ENCODE peak calls at places on chromosomes 5 and 9, in six cellular contexts. One of them, this sample, is unnamed.

GRCh38 chr5:56908942-56909293 is 478 bp upstream of the SETD9 start:
- DNase-seq in Right ventricle myocardium superior: peak
- DNase-seq in neural crest cell: no peak
- DNase-seq in SJSA1: no peak
- DNase-seq in mammary epithelial cell: peak
- DNase-seq in activated naive CD4-positive, alpha-beta T cell treated with anti-CD3 and anti-CD28 coated beads, Interleukin-2, amount 50 U/mL, for 16 hours: no peak
- DNase-seq in this sample: no peak

GRCh38 chr9:84917366-84918063 is 248.0 kb downstream of the NTRK2 start:
- DNase-seq in Right ventricle myocardium superior: no peak
- DNase-seq in neural crest cell: no peak
- DNase-seq in SJSA1: no peak
- DNase-seq in mammary epithelial cell: peak
- DNase-seq in activated naive CD4-positive, alpha-beta T cell treated with anti-CD3 and anti-CD28 coated beads, Interleukin-2, amount 50 U/mL, for 16 hours: no peak
- DNase-seq in this sample: no peak

GRCh38 chr5:95838001-95838520 is 15.5 kb upstream of the GLRX start:
- DNase-seq in Right ventricle myocardium superior: no peak
- DNase-seq in neural crest cell: no peak
- DNase-seq in SJSA1: no peak
- DNase-seq in mammary epithelial cell: no peak
- DNase-seq in activated naive CD4-positive, alpha-beta T cell treated with anti-CD3 and anti-CD28 coated beads, Interleukin-2, amount 50 U/mL, for 16 hours: no peak
- DNase-seq in this sample: no peak

GRCh38 chr5:131368866-131369265 is 105.0 kb downstream of the CDC42SE2 start:
- DNase-seq in Right ventricle myocardium superior: no peak
- DNase-seq in neural crest cell: no peak
- DNase-seq in SJSA1: no peak
- DNase-seq in mammary epithelial cell: no peak
- DNase-seq in activated naive CD4-positive, alpha-beta T cell treated with anti-CD3 and anti-CD28 coated beads, Interleukin-2, amount 50 U/mL, for 16 hours: no peak
- DNase-seq in this sample: no peak

GRCh38 chr5:83789376-83789775 is 68.7 kb upstream of the HAPLN1 start:
- DNase-seq in Right ventricle myocardium superior: no peak
- DNase-seq in neural crest cell: no peak
- DNase-seq in SJSA1: no peak
- DNase-seq in mammary epithelial cell: no peak
- DNase-seq in activated naive CD4-positive, alpha-beta T cell treated with anti-CD3 and anti-CD28 coated beads, Interleukin-2, amount 50 U/mL, for 16 hours: no peak
- DNase-seq in this sample: no peak

GRCh38 chr9:6449086-6449485 is 36.1 kb downstream of the UHRF2 start:
- DNase-seq in Right ventricle myocardium superior: no peak
- DNase-seq in neural crest cell: no peak
- DNase-seq in SJSA1: no peak
- DNase-seq in mammary epithelial cell: no peak
- DNase-seq in activated naive CD4-positive, alpha-beta T cell treated with anti-CD3 and anti-CD28 coated beads, Interleukin-2, amount 50 U/mL, for 16 hours: no peak
- DNase-seq in this sample: no peak

GRCh38 chr5:133246376-133247144 is 194.7 kb downstream of the HSPA4 start:
- DNase-seq in Right ventricle myocardium superior: no peak
- DNase-seq in neural crest cell: no peak
- DNase-seq in SJSA1: peak
- DNase-seq in mammary epithelial cell: no peak
- DNase-seq in activated naive CD4-positive, alpha-beta T cell treated with anti-CD3 and anti-CD28 coated beads, Interleukin-2, amount 50 U/mL, for 16 hours: no peak
- DNase-seq in this sample: no peak

GRCh38 chr9:92764381-92764987 is at the start of gene BICD2:
- DNase-seq in Right ventricle myocardium superior: no peak
- DNase-seq in neural crest cell: peak
- DNase-seq in SJSA1: no peak
- DNase-seq in mammary epithelial cell: no peak
- DNase-seq in activated naive CD4-positive, alpha-beta T cell treated with anti-CD3 and anti-CD28 coated beads, Interleukin-2, amount 50 U/mL, for 16 hours: no peak
- DNase-seq in this sample: no peak

GRCh38 chr9:87685431-87685830 is 40.5 kb upstream of the CTSL start:
- DNase-seq in Right ventricle myocardium superior: no peak
- DNase-seq in neural crest cell: no peak
- DNase-seq in SJSA1: no peak
- DNase-seq in mammary epithelial cell: no peak
- DNase-seq in activated naive CD4-positive, alpha-beta T cell treated with anti-CD3 and anti-CD28 coated beads, Interleukin-2, amount 50 U/mL, for 16 hours: no peak
- DNase-seq in this sample: peak

GRCh38 chr5:139767960-139768359 is 27.6 kb upstream of the PSD2 start:
- DNase-seq in Right ventricle myocardium superior: peak
- DNase-seq in neural crest cell: no peak
- DNase-seq in SJSA1: no peak
- DNase-seq in mammary epithelial cell: no peak
- DNase-seq in activated naive CD4-positive, alpha-beta T cell treated with anti-CD3 and anti-CD28 coated beads, Interleukin-2, amount 50 U/mL, for 16 hours: no peak
- DNase-seq in this sample: no peak

GRCh38 chr9:119368681-119369581 is at the start of gene BRINP1:
- DNase-seq in Right ventricle myocardium superior: peak
- DNase-seq in neural crest cell: peak
- DNase-seq in SJSA1: no peak
- DNase-seq in mammary epithelial cell: peak
- DNase-seq in activated naive CD4-positive, alpha-beta T cell treated with anti-CD3 and anti-CD28 coated beads, Interleukin-2, amount 50 U/mL, for 16 hours: no peak
- DNase-seq in this sample: peak

GRCh38 chr5:65103674-65104035 is 334.9 kb downstream of the CWC27 start:
- DNase-seq in Right ventricle myocardium superior: no peak
- DNase-seq in neural crest cell: no peak
- DNase-seq in SJSA1: no peak
- DNase-seq in mammary epithelial cell: no peak
- DNase-seq in activated naive CD4-positive, alpha-beta T cell treated with anti-CD3 and anti-CD28 coated beads, Interleukin-2, amount 50 U/mL, for 16 hours: no peak
- DNase-seq in this sample: peak

GRCh38 chr9:70111042-70111602 is 67.5 kb downstream of the MAMDC2 start:
- DNase-seq in Right ventricle myocardium superior: peak
- DNase-seq in neural crest cell: peak
- DNase-seq in SJSA1: peak
- DNase-seq in mammary epithelial cell: peak
- DNase-seq in activated naive CD4-positive, alpha-beta T cell treated with anti-CD3 and anti-CD28 coated beads, Interleukin-2, amount 50 U/mL, for 16 hours: peak
- DNase-seq in this sample: peak

GRCh38 chr5:13316191-13316590 is 628.3 kb downstream of the DNAH5 start:
- DNase-seq in Right ventricle myocardium superior: no peak
- DNase-seq in neural crest cell: no peak
- DNase-seq in SJSA1: no peak
- DNase-seq in mammary epithelial cell: no peak
- DNase-seq in activated naive CD4-positive, alpha-beta T cell treated with anti-CD3 and anti-CD28 coated beads, Interleukin-2, amount 50 U/mL, for 16 hours: no peak
- DNase-seq in this sample: no peak

GRCh38 chr5:35987776-35988175 is 3.4 kb downstream of the UGT3A1 start:
- DNase-seq in Right ventricle myocardium superior: no peak
- DNase-seq in neural crest cell: no peak
- DNase-seq in SJSA1: no peak
- DNase-seq in mammary epithelial cell: no peak
- DNase-seq in activated naive CD4-positive, alpha-beta T cell treated with anti-CD3 and anti-CD28 coated beads, Interleukin-2, amount 50 U/mL, for 16 hours: no peak
- DNase-seq in this sample: no peak

GRCh38 chr5:35545190-35545589 is 72.5 kb upstream of the SPEF2 start:
- DNase-seq in Right ventricle myocardium superior: no peak
- DNase-seq in neural crest cell: no peak
- DNase-seq in SJSA1: no peak
- DNase-seq in mammary epithelial cell: no peak
- DNase-seq in activated naive CD4-positive, alpha-beta T cell treated with anti-CD3 and anti-CD28 coated beads, Interleukin-2, amount 50 U/mL, for 16 hours: no peak
- DNase-seq in this sample: no peak

GRCh38 chr9:33620738-33621439 is 96.8 kb downstream of the ANKRD18B start:
- DNase-seq in Right ventricle myocardium superior: no peak
- DNase-seq in neural crest cell: no peak
- DNase-seq in SJSA1: no peak
- DNase-seq in mammary epithelial cell: peak
- DNase-seq in activated naive CD4-positive, alpha-beta T cell treated with anti-CD3 and anti-CD28 coated beads, Interleukin-2, amount 50 U/mL, for 16 hours: no peak
- DNase-seq in this sample: peak

GRCh38 chr5:1141827-1142226 is 30.0 kb upstream of the SLC12A7 start:
- DNase-seq in Right ventricle myocardium superior: no peak
- DNase-seq in neural crest cell: no peak
- DNase-seq in SJSA1: no peak
- DNase-seq in mammary epithelial cell: no peak
- DNase-seq in activated naive CD4-positive, alpha-beta T cell treated with anti-CD3 and anti-CD28 coated beads, Interleukin-2, amount 50 U/mL, for 16 hours: no peak
- DNase-seq in this sample: no peak

GRCh38 chr5:74240783-74241750 is 399.5 kb downstream of the ENC1 start:
- DNase-seq in Right ventricle myocardium superior: no peak
- DNase-seq in neural crest cell: no peak
- DNase-seq in SJSA1: peak
- DNase-seq in mammary epithelial cell: peak
- DNase-seq in activated naive CD4-positive, alpha-beta T cell treated with anti-CD3 and anti-CD28 coated beads, Interleukin-2, amount 50 U/mL, for 16 hours: no peak
- DNase-seq in this sample: no peak

GRCh38 chr9:69476797-69477196 is 151.8 kb downstream of the ENTREP1 start:
- DNase-seq in Right ventricle myocardium superior: no peak
- DNase-seq in neural crest cell: no peak
- DNase-seq in SJSA1: no peak
- DNase-seq in mammary epithelial cell: no peak
- DNase-seq in activated naive CD4-positive, alpha-beta T cell treated with anti-CD3 and anti-CD28 coated beads, Interleukin-2, amount 50 U/mL, for 16 hours: no peak
- DNase-seq in this sample: no peak

GRCh38 chr5:174185506-174185905 is 140.0 kb downstream of the NSG2 start:
- DNase-seq in Right ventricle myocardium superior: no peak
- DNase-seq in neural crest cell: no peak
- DNase-seq in SJSA1: no peak
- DNase-seq in mammary epithelial cell: no peak
- DNase-seq in activated naive CD4-positive, alpha-beta T cell treated with anti-CD3 and anti-CD28 coated beads, Interleukin-2, amount 50 U/mL, for 16 hours: no peak
- DNase-seq in this sample: no peak

GRCh38 chr5:149544199-149544472 is 7.1 kb downstream of the CSNK1A1 start:
- DNase-seq in Right ventricle myocardium superior: no peak
- DNase-seq in neural crest cell: no peak
- DNase-seq in SJSA1: no peak
- DNase-seq in mammary epithelial cell: no peak
- DNase-seq in activated naive CD4-positive, alpha-beta T cell treated with anti-CD3 and anti-CD28 coated beads, Interleukin-2, amount 50 U/mL, for 16 hours: no peak
- DNase-seq in this sample: no peak

GRCh38 chr5:76403713-76403962 is 553 bp downstream of the IQGAP2 start:
- DNase-seq in Right ventricle myocardium superior: no peak
- DNase-seq in neural crest cell: peak
- DNase-seq in SJSA1: no peak
- DNase-seq in mammary epithelial cell: no peak
- DNase-seq in activated naive CD4-positive, alpha-beta T cell treated with anti-CD3 and anti-CD28 coated beads, Interleukin-2, amount 50 U/mL, for 16 hours: no peak
- DNase-seq in this sample: no peak

GRCh38 chr5:141330299-141331080 is at the start of gene PCDHGA1:
- DNase-seq in Right ventricle myocardium superior: no peak
- DNase-seq in neural crest cell: no peak
- DNase-seq in SJSA1: no peak
- DNase-seq in mammary epithelial cell: peak
- DNase-seq in activated naive CD4-positive, alpha-beta T cell treated with anti-CD3 and anti-CD28 coated beads, Interleukin-2, amount 50 U/mL, for 16 hours: no peak
- DNase-seq in this sample: peak

GRCh38 chr9:108439967-108440366 is 415.8 kb downstream of the ACTL7B start:
- DNase-seq in Right ventricle myocardium superior: no peak
- DNase-seq in neural crest cell: no peak
- DNase-seq in SJSA1: peak
- DNase-seq in mammary epithelial cell: peak
- DNase-seq in activated naive CD4-positive, alpha-beta T cell treated with anti-CD3 and anti-CD28 coated beads, Interleukin-2, amount 50 U/mL, for 16 hours: no peak
- DNase-seq in this sample: peak

GRCh38 chr9:123395276-123396006 is 39.4 kb downstream of the CRB2 start:
- DNase-seq in Right ventricle myocardium superior: no peak
- DNase-seq in neural crest cell: no peak
- DNase-seq in SJSA1: no peak
- DNase-seq in mammary epithelial cell: no peak
- DNase-seq in activated naive CD4-positive, alpha-beta T cell treated with anti-CD3 and anti-CD28 coated beads, Interleukin-2, amount 50 U/mL, for 16 hours: no peak
- DNase-seq in this sample: no peak

GRCh38 chr5:55969956-55970355 is 24.8 kb downstream of the IL6ST start:
- DNase-seq in Right ventricle myocardium superior: no peak
- DNase-seq in neural crest cell: no peak
- DNase-seq in SJSA1: peak
- DNase-seq in mammary epithelial cell: no peak
- DNase-seq in activated naive CD4-positive, alpha-beta T cell treated with anti-CD3 and anti-CD28 coated beads, Interleukin-2, amount 50 U/mL, for 16 hours: no peak
- DNase-seq in this sample: peak

GRCh38 chr9:22463205-22463604 is 16.6 kb downstream of the DMRTA1 start:
- DNase-seq in Right ventricle myocardium superior: no peak
- DNase-seq in neural crest cell: no peak
- DNase-seq in SJSA1: no peak
- DNase-seq in mammary epithelial cell: peak
- DNase-seq in activated naive CD4-positive, alpha-beta T cell treated with anti-CD3 and anti-CD28 coated beads, Interleukin-2, amount 50 U/mL, for 16 hours: no peak
- DNase-seq in this sample: no peak

GRCh38 chr5:111755942-111756353 is 1.0 kb downstream of the NREP start:
- DNase-seq in Right ventricle myocardium superior: no peak
- DNase-seq in neural crest cell: no peak
- DNase-seq in SJSA1: peak
- DNase-seq in mammary epithelial cell: no peak
- DNase-seq in activated naive CD4-positive, alpha-beta T cell treated with anti-CD3 and anti-CD28 coated beads, Interleukin-2, amount 50 U/mL, for 16 hours: no peak
- DNase-seq in this sample: peak

GRCh38 chr5:81302596-81302995 is 1.2 kb downstream of the ZCCHC9 start:
- DNase-seq in Right ventricle myocardium superior: no peak
- DNase-seq in neural crest cell: no peak
- DNase-seq in SJSA1: no peak
- DNase-seq in mammary epithelial cell: no peak
- DNase-seq in activated naive CD4-positive, alpha-beta T cell treated with anti-CD3 and anti-CD28 coated beads, Interleukin-2, amount 50 U/mL, for 16 hours: no peak
- DNase-seq in this sample: peak

GRCh38 chr5:32505718-32506117 is 61.2 kb upstream of the ZFR start:
- DNase-seq in Right ventricle myocardium superior: no peak
- DNase-seq in neural crest cell: no peak
- DNase-seq in SJSA1: no peak
- DNase-seq in mammary epithelial cell: peak
- DNase-seq in activated naive CD4-positive, alpha-beta T cell treated with anti-CD3 and anti-CD28 coated beads, Interleukin-2, amount 50 U/mL, for 16 hours: no peak
- DNase-seq in this sample: peak

GRCh38 chr5:174147551-174147950 is 102.0 kb downstream of the NSG2 start:
- DNase-seq in Right ventricle myocardium superior: no peak
- DNase-seq in neural crest cell: no peak
- DNase-seq in SJSA1: no peak
- DNase-seq in mammary epithelial cell: no peak
- DNase-seq in activated naive CD4-positive, alpha-beta T cell treated with anti-CD3 and anti-CD28 coated beads, Interleukin-2, amount 50 U/mL, for 16 hours: no peak
- DNase-seq in this sample: no peak

GRCh38 chr5:88688242-88688959 is 194.6 kb downstream of the MEF2C start:
- DNase-seq in Right ventricle myocardium superior: no peak
- DNase-seq in neural crest cell: no peak
- DNase-seq in SJSA1: no peak
- DNase-seq in mammary epithelial cell: no peak
- DNase-seq in activated naive CD4-positive, alpha-beta T cell treated with anti-CD3 and anti-CD28 coated beads, Interleukin-2, amount 50 U/mL, for 16 hours: no peak
- DNase-seq in this sample: no peak

GRCh38 chr9:114084282-114085073 is 6.4 kb upstream of the AMBP start:
- DNase-seq in Right ventricle myocardium superior: no peak
- DNase-seq in neural crest cell: no peak
- DNase-seq in SJSA1: no peak
- DNase-seq in mammary epithelial cell: no peak
- DNase-seq in activated naive CD4-positive, alpha-beta T cell treated with anti-CD3 and anti-CD28 coated beads, Interleukin-2, amount 50 U/mL, for 16 hours: no peak
- DNase-seq in this sample: peak

GRCh38 chr5:172143875-172144274 is 44.1 kb downstream of the STK10 start:
- DNase-seq in Right ventricle myocardium superior: no peak
- DNase-seq in neural crest cell: no peak
- DNase-seq in SJSA1: no peak
- DNase-seq in mammary epithelial cell: no peak
- DNase-seq in activated naive CD4-positive, alpha-beta T cell treated with anti-CD3 and anti-CD28 coated beads, Interleukin-2, amount 50 U/mL, for 16 hours: no peak
- DNase-seq in this sample: no peak

GRCh38 chr9:88748566-88749238 is 213.7 kb downstream of the NXNL2 start:
- DNase-seq in Right ventricle myocardium superior: peak
- DNase-seq in neural crest cell: no peak
- DNase-seq in SJSA1: no peak
- DNase-seq in mammary epithelial cell: no peak
- DNase-seq in activated naive CD4-positive, alpha-beta T cell treated with anti-CD3 and anti-CD28 coated beads, Interleukin-2, amount 50 U/mL, for 16 hours: no peak
- DNase-seq in this sample: peak

GRCh38 chr5:81486711-81487110 is 92.8 kb upstream of the ACOT12 start:
- DNase-seq in Right ventricle myocardium superior: no peak
- DNase-seq in neural crest cell: no peak
- DNase-seq in SJSA1: no peak
- DNase-seq in mammary epithelial cell: no peak
- DNase-seq in activated naive CD4-positive, alpha-beta T cell treated with anti-CD3 and anti-CD28 coated beads, Interleukin-2, amount 50 U/mL, for 16 hours: no peak
- DNase-seq in this sample: no peak

This sample was measured in fibroblast of mammary gland.